ENCODE peak calls at places on chromosomes 5 and 9, in six cellular contexts. C is uterus, T is tibial nerve, G is RWPE1, M is brain microvascular endothelial cell, K is dorsolateral prefrontal cortex. R is an unnamed sample.

GRCh38 chr9:116147821-116148220 is 5.8 kb upstream of the PAPPA start:
- DNase-seq in C (no peak), T (no peak), G (no peak), M (no peak), K (no peak), R (no peak)

GRCh38 chr9:137438591-137439157 is 2.5 kb downstream of the ENTPD8 start:
- DNase-seq in C (no peak), T (no peak), G (no peak), M (no peak), K (no peak), R (no peak)

GRCh38 chr5:89297111-89297510 is 414.1 kb upstream of the MEF2C start:
- DNase-seq in C (no peak), T (no peak), G (no peak), M (no peak), K (no peak), R (no peak)

GRCh38 chr5:32317056-32317455 is 4.3 kb upstream of the MTMR12 start:
- DNase-seq in C (no peak), T (no peak), G (no peak), M (no peak), K (no peak), R (no peak)

GRCh38 chr9:89372230-89372816 is 54.0 kb downstream of the SECISBP2 start:
- DNase-seq in C (no peak), T (no peak), G (no peak), M (no peak), K (no peak), R (no peak)

GRCh38 chr9:3475300-3476020 is 50.3 kb downstream of the RFX3 start:
- DNase-seq in C (no peak), T (no peak), G (no peak), M (no peak), K (no peak), R (no peak)

GRCh38 chr9:133778336-133778995 is 40.3 kb upstream of the SARDH start:
- DNase-seq in C (no peak), T (no peak), G (no peak), M (no peak), K (no peak), R (no peak)

GRCh38 chr9:133439337-133439736 is 17.2 kb downstream of the ADAMTS13 start:
- DNase-seq in C (no peak), T (no peak), G (no peak), M (no peak), K (no peak), R (no peak)

GRCh38 chr5:159427180-159428012 is 97.1 kb upstream of the IL12B start:
- DNase-seq in C (no peak), T (no peak), G (no peak), M (no peak), K (no peak), R (no peak)

GRCh38 chr9:137301086-137301947 is 754 bp downstream of the NRARP start:
- DNase-seq in C (no peak), T (no peak), G (no peak), M (no peak), K (no peak), R (peak)

GRCh38 chr5:79489773-79490172 is 24.2 kb downstream of the HOMER1 start:
- DNase-seq in C (no peak), T (no peak), G (no peak), M (no peak), K (no peak), R (no peak)

GRCh38 chr5:176798949-176799348 is 11.4 kb upstream of the UNC5A start:
- DNase-seq in C (no peak), T (no peak), G (no peak), M (no peak), K (no peak), R (no peak)

GRCh38 chr5:98109561-98110006 is 663.9 kb upstream of the RGMB start:
- DNase-seq in C (no peak), T (no peak), G (peak), M (peak), K (no peak), R (no peak)

GRCh38 chr9:89171693-89172092 is 6.9 kb downstream of the SHC3 start:
- DNase-seq in C (no peak), T (no peak), G (no peak), M (no peak), K (peak), R (no peak)

GRCh38 chr5:116576043-116576713 is 1.6 kb upstream of the SEMA6A start:
- DNase-seq in C (peak), T (no peak), G (peak), M (no peak), K (peak), R (peak)

DNA sequence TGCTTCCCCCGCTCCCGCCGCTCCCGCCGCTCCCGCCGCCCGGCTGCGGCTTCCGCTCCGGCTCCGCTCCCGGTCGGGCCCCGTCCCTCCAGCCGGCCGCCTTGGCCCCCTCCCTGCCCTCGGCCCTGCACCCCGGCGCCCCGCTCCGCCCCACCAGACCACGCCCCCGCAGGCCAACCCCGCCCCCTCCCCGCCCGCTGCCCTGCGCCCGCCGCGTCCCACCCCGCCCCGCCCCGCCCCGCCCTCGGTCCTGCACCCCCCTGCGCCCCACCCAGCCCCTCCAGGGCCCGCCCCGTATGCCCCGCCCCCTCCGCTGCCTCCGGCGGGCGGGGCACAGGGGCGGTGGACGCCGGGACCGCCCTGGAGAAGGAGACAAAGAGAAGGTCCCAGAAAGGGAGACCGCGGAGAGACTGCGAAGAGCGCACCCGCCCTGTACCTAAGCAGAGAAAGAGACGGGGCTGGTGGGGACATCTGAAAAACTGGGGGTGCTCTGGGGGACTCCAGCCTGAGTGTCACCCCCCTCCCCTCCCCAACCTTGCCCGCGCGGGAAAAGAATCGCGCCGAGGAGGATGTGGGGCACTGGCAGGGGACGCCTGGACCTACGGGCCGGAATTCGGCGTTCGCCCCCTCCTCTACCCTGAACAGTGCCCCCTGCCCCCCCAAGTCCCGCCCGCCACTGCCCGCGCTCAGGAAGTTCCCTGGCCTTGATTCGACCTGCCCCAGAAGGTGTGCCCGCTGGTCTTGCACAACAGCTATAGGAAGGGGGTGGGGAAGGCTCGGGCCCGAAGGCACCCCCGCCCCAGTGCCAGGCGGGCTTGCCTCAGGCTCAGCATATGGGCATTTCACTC is 42.9 kb upstream of the STXBP1 start:
- DNase-seq in C (peak), T (peak), G (peak), M (no peak), K (no peak), R (peak)
- H3K27ac ChIP-seq in C (peak), T (peak), G (peak), M (peak), K (peak), R (peak)

GRCh38 chr9:99046542-99047071 is 58.3 kb upstream of the TGFBR1 start:
- DNase-seq in C (no peak), T (no peak), G (no peak), M (no peak), K (no peak), R (no peak)
- H3K27ac ChIP-seq in C (no peak), T (no peak), G (no peak), M (no peak), K (no peak), R (no peak)

DNA sequence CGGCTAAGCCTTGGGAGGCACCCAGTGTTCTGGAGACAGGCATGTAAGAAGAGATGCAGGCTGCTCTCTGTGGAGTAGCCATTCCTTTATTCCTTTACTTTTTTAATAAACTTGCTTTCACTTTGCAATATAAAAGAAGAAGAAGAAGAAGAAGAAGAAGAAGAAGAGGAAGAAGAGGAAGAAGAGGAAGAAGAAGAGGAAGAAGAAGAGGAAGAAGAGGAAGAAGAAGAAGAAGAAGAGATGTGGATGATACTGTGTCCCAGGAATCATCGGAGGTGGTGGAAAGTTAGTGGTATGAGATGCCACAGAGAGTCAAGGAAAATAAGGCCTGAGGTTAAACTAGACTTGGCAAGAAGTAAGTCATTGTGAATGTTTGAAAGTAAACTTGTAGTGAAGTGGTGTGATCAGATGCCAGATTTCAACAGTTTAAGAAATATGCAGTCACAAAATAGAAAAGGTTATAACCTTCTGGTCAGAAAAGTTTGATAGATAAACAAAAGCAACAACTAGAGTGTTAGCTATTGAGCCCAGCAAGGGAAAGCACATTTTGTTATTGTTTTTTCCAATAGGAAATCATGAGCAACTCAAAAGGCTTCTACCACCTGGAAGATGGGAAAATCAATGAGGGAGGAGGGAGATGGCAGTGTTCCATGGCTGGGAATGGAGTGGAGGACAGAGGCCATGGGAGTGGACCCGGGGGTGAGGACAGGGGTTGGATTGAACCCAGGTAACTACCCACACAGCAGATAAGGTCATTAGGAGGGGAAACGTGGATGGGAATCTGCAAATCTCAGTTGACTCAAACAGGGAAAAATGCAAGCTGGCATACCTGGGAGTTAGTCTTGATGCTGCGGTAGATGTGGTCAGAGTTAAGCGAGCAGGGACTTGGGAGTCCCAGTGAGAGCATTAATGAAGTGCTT is 16.8 kb downstream of the AOPEP start:
- DNase-seq in C (no peak), T (peak), G (no peak), M (no peak), K (no peak), R (no peak)
- H3K27ac ChIP-seq in C (no peak), T (peak), G (no peak), M (no peak), K (no peak), R (no peak)

GRCh38 chr5:179226696-179227095 is 118.6 kb downstream of the ADAMTS2 start:
- DNase-seq in C (no peak), T (no peak), G (no peak), M (no peak), K (no peak), R (no peak)
- H3K27ac ChIP-seq in C (no peak), T (no peak), G (no peak), M (no peak), K (no peak), R (no peak)